ENCODE peak calls at places on chromosomes 4 and X, in five cellular contexts. F, X, Y, K and B are unnamed samples.
A peak's percentile ranks its signal among the peaks of the same experiment; 100 is the strongest.

GRCh38 chr4:42066402-42066801 is 76.1 kb downstream of the SLC30A9 start:
- DNase-seq in F (no peak), K (no peak), X (no peak), Y (no peak), B (no peak)

GRCh38 chrX:114619874-114620273 is 36.0 kb downstream of the HTR2C start:
- DNase-seq in F (no peak), Y (no peak), X (no peak), K (no peak), B (no peak)

GRCh38 chrX:24024819-24025740 is 1.9 kb downstream of the KLHL15 start:
- DNase-seq in X (peak; percentile 89), Y (peak; percentile 90), K (peak; percentile 90), F (peak; percentile 90), B (peak; percentile 91)

GRCh38 chr4:186900980-186901379 is 177.3 kb upstream of the FAT1 start:
- DNase-seq in K (no peak), X (no peak), F (no peak), Y (no peak), B (no peak)

GRCh38 chrX:133913658-133914388 is 71.6 kb downstream of the GPC3 start:
- DNase-seq in K (no peak), Y (no peak), F (no peak), X (no peak), B (no peak)

GRCh38 chr4:56511098-56511497 is 5.5 kb downstream of the ARL9 start:
- DNase-seq in F (no peak), X (no peak), Y (no peak), K (no peak), B (no peak)

GRCh38 chr4:13059015-13059414 is 425.1 kb downstream of the RAB28 start:
- DNase-seq in F (no peak), X (no peak), Y (no peak), K (no peak), B (no peak)

GRCh38 chrX:87310780-87311179 is 206.8 kb upstream of the KLHL4 start:
- DNase-seq in Y (no peak), K (no peak), X (no peak), F (no peak), B (no peak)

GRCh38 chr4:180794352-180794751 is 1448.8 kb upstream of the TENM3 start:
- DNase-seq in Y (no peak), K (no peak), X (no peak), F (no peak), B (no peak)

GRCh38 chrX:98207947-98208346 is 1324.2 kb downstream of the RPA4 start:
- DNase-seq in K (no peak), Y (no peak), X (no peak), F (no peak), B (no peak)

GRCh38 chr4:31408136-31408535 is 688.0 kb downstream of the PCDH7 start:
- DNase-seq in F (no peak), Y (no peak), K (no peak), X (no peak), B (no peak)

GRCh38 chrX:155766321-155766720 is 114.8 kb upstream of the VAMP7 start:
- DNase-seq in X (no peak), K (no peak), F (no peak), Y (no peak), B (no peak)

GRCh38 chrX:65985922-65986588 is 53.8 kb downstream of the VSIG4 start:
- DNase-seq in X (peak; percentile 47), K (no peak), Y (no peak), F (no peak), B (peak; percentile 45)

GRCh38 chrX:29196501-29196900 is 609.3 kb downstream of the IL1RAPL1 start:
- DNase-seq in X (no peak), Y (no peak), K (no peak), F (no peak), B (no peak)

GRCh38 chr4:152112887-152113286 is 352.1 kb upstream of the GATB start:
- DNase-seq in X (no peak), K (no peak), F (peak; percentile 27), Y (no peak), B (no peak)

GRCh38 chr4:87745058-87745842 is 54.1 kb upstream of the IBSP start:
- DNase-seq in X (no peak), Y (no peak), K (no peak), F (no peak), B (no peak)

GRCh38 chr4:125650557-125650956 is 335.8 kb downstream of the FAT4 start:
- DNase-seq in Y (no peak), X (peak; percentile 35), F (no peak), K (no peak), B (no peak)

GRCh38 chr4:181966084-181966483 is 277.1 kb upstream of the TENM3 start:
- DNase-seq in F (no peak), X (peak; percentile 68), Y (no peak), K (no peak), B (no peak)

GRCh38 chr4:122117743-122118142 is 34.4 kb upstream of the BLTP1 start:
- DNase-seq in F (no peak), Y (no peak), X (peak; percentile 32), K (no peak), B (no peak)

GRCh38 chr4:147831452-147832192 is 99.7 kb downstream of the ARHGAP10 start:
- DNase-seq in X (peak; percentile 93), Y (no peak), K (no peak), F (peak; percentile 82), B (no peak)

GRCh38 chr4:51963871-51964513 is 56.2 kb downstream of the LRRC66 start:
- DNase-seq in F (no peak), Y (no peak), X (no peak), K (no peak), B (no peak)

GRCh38 chr4:81724925-81725329 is 253.2 kb upstream of the RASGEF1B start:
- DNase-seq in X (no peak), K (peak; percentile 73), F (peak; percentile 78), Y (peak; percentile 81), B (peak; percentile 76)

GRCh38 chr4:125735107-125735506 is 420.4 kb downstream of the FAT4 start:
- DNase-seq in K (no peak), F (no peak), X (peak; percentile 86), Y (no peak), B (no peak)

GRCh38 chr4:120688791-120689190 is 233.7 kb downstream of the PRDM5 start:
- DNase-seq in X (no peak), K (no peak), Y (no peak), F (no peak), B (no peak)

GRCh38 chr4:137707221-137707620 is 174.9 kb upstream of the PCDH18 start:
- DNase-seq in K (no peak), X (no peak), F (no peak), Y (no peak), B (no peak)

GRCh38 chr4:83757121-83757621 is 221.3 kb downstream of the GPAT3 start:
- DNase-seq in F (no peak), X (no peak), Y (no peak), K (no peak), B (no peak)

GRCh38 chr4:185468999-185469398 is 2.5 kb downstream of the CCDC110 start:
- DNase-seq in K (no peak), X (no peak), F (no peak), Y (no peak), B (no peak)

GRCh38 chrX:120562569-120562926 is 1.8 kb upstream of the CUL4B start:
- DNase-seq in X (no peak), Y (no peak), K (no peak), F (no peak), B (no peak)

GRCh38 chrX:100995469-100995868 is 26.0 kb downstream of the ARL13A start:
- DNase-seq in Y (no peak), K (no peak), F (no peak), X (peak; percentile 93), B (no peak)

GRCh38 chrX:119605398-119605738 is 856 bp downstream of the NKRF start:
- DNase-seq in Y (no peak), F (no peak), K (no peak), X (no peak), B (peak; percentile 39)

GRCh38 chr4:139099366-139099982 is 77.5 kb downstream of the ELF2 start:
- DNase-seq in X (peak; percentile 86), K (no peak), F (peak; percentile 74), Y (no peak), B (peak; percentile 49)

GRCh38 chr4:69860007-69860406 is at the start of gene SULT1E1:
- DNase-seq in K (no peak), Y (no peak), F (no peak), X (peak; percentile 0), B (no peak)

GRCh38 chrX:134628663-134629062 is 29.6 kb downstream of the PLAC1 start:
- DNase-seq in Y (no peak), F (no peak), K (no peak), X (no peak), B (no peak)

GRCh38 chr4:153790962-153791551 is 2.2 kb upstream of the SFRP2 start:
- DNase-seq in Y (no peak), K (peak; percentile 53), F (no peak), X (no peak), B (no peak)
- H3K27me3 ChIP-seq in Y (peaks cover 76% of the 10 kb centered on the region), K (peaks cover 88% of the 10 kb centered on the region), F (peaks cover 28% of the 10 kb centered on the region), X (peaks cover 62% of the 10 kb centered on the region), B (peaks cover 99% of the 10 kb centered on the region)

DNA sequence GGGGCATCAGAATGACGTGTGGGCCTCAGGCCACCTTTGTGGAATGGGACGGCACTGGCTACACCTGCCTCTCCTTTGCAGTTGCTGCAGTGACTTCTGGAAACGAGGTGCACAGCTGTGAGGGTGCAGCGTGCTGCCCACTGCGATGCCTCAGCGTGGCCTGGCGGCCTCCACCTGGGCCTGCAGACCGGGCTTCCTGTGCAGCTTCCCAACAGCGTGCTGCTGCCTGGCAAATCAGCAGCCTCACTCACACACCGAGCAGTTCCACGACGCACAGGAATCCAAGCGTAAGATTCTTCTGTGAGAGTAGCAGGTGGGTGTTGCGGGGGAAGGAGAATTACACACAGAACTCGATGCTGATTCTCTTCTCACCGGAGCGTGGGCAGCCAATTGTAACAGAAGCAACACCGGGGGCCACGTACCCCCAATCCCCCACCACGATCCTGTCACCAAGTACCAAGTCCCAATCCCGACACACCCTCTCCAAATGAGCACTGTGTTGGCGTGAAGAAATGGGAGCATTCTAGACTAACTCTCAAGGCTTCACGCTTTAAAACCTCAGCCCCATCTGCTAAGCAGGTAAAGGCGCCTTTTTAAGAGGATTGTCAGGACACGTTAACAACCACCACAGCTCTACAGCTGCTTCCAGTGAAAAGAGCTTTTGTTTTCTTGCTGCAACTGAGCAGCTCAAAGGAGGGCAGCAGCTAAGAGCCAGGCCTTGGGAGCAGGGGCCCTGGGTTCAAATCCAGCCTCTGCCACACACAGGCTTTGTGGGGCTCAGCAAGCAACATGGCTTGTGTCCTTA is 16.9 kb downstream of the WDR1 start:
- DNase-seq in K (no peak), Y (no peak), X (no peak), F (no peak), B (no peak)
- H3K4me1 ChIP-seq in K (peaks cover 61% of the 10 kb centered on the region), Y (peaks cover 96% of the 10 kb centered on the region), X (peaks cover 60% of the 10 kb centered on the region), F (peaks cover 53% of the 10 kb centered on the region), B (peaks cover 92% of the 10 kb centered on the region)

GRCh38 chrX:115652221-115652620 is 91.2 kb downstream of the PLS3 start:
- DNase-seq in Y (no peak), X (no peak), K (no peak), F (no peak), B (no peak)
- H3K27me3 ChIP-seq in Y (no peaks in the 10 kb centered on the region), X (peaks cover 8% of the 10 kb centered on the region), K (no peaks in the 10 kb centered on the region), F (no peaks in the 10 kb centered on the region), B (no peaks in the 10 kb centered on the region)

GRCh38 chr4:48139688-48140087 is 5.6 kb upstream of the TXK start:
- DNase-seq in F (no peak), K (no peak), X (peak; percentile 32), Y (no peak), B (no peak)

GRCh38 chr4:48141048-48141447 is 7.0 kb upstream of the TXK start:
- DNase-seq in F (no peak), K (no peak), Y (no peak), X (peak; percentile 56), B (no peak)

GRCh38 chr4:48137766-48138349 is 3.8 kb upstream of the TXK start:
- DNase-seq in X (no peak), F (no peak), Y (no peak), K (no peak), B (no peak)

GRCh38 chr4:48138511-48138910 is 4.5 kb upstream of the TXK start:
- DNase-seq in K (no peak), F (no peak), X (no peak), Y (no peak), B (no peak)

GRCh38 chr4:48138936-48139335 is 4.9 kb upstream of the TXK start:
- DNase-seq in F (no peak), K (no peak), X (no peak), Y (no peak), B (no peak)
- H3K4me1 ChIP-seq in F (no peaks in the 10 kb centered on the region), K (no peaks in the 10 kb centered on the region), X (peaks cover 1% of the 10 kb centered on the region), Y (no peaks in the 10 kb centered on the region), B (peaks cover 7% of the 10 kb centered on the region)